ENCODE peak calls at places on chromosomes 2 and 18, in four cellular contexts. X is transverse colon, C is A549, F is right lobe of liver. K is an unnamed sample.
A peak's percentile ranks its signal among the peaks of the same experiment; 100 is the strongest.

GRCh38 chr2:6866239-6866745 is 585 bp upstream of the CMPK2 start:
- DNase-seq in C (peak; percentile 56), F (no peak), X (peak; percentile 42), K (no peak)

GRCh38 chr2:54107903-54108615 is 7.4 kb upstream of the ACYP2 start:
- DNase-seq in X (no peak), F (no peak), C (no peak), K (no peak)

GRCh38 chr2:237731663-237732062 is 66.9 kb upstream of the RBM44 start:
- DNase-seq in F (no peak), C (peak; percentile 74), X (no peak), K (no peak)

GRCh38 chr2:148253716-148254115 is 232.8 kb downstream of the MBD5 start:
- DNase-seq in C (peak; percentile 39), F (no peak), X (no peak), K (no peak)

GRCh38 chr18:6994053-6994452 is 123.5 kb downstream of the LAMA1 start:
- DNase-seq in F (no peak), X (no peak), C (no peak), K (no peak)

GRCh38 chr2:234245945-234246344 is 195.4 kb downstream of the SPP2 start:
- DNase-seq in F (no peak), C (peak; percentile 79), X (no peak), K (no peak)

GRCh38 chr2:120433816-120434290 is 87.9 kb downstream of the INHBB start:
- DNase-seq in C (no peak), F (no peak), X (no peak), K (no peak)

GRCh38 chr2:230908595-230909191 is 16.3 kb downstream of the GPR55 start:
- DNase-seq in F (peak; percentile 26), X (peak; percentile 53), C (peak; percentile 58), K (no peak)

GRCh38 chr18:55076643-55077218 is 117.5 kb upstream of the CCDC68 start:
- DNase-seq in F (no peak), X (no peak), C (no peak), K (no peak)

GRCh38 chr2:160224060-160224459 is 24.0 kb upstream of the ITGB6 start:
- DNase-seq in F (no peak), C (peak; percentile 92), X (no peak), K (peak; percentile 43)

GRCh38 chr18:63820694-63821093 is 45.5 kb downstream of the SERPINB7 start:
- DNase-seq in F (no peak), X (no peak), C (no peak), K (no peak)

GRCh38 chr18:63819780-63820179 is 44.6 kb downstream of the SERPINB7 start:
- DNase-seq in F (no peak), X (no peak), C (no peak), K (no peak)

GRCh38 chr18:63823516-63824219 is 48.5 kb downstream of the SERPINB7 start:
- DNase-seq in F (no peak), C (no peak), X (peak; percentile 20), K (no peak)

GRCh38 chr18:63828120-63828519 is 52.9 kb downstream of the SERPINB7 start:
- DNase-seq in X (no peak), F (no peak), C (no peak), K (no peak)

DNA sequence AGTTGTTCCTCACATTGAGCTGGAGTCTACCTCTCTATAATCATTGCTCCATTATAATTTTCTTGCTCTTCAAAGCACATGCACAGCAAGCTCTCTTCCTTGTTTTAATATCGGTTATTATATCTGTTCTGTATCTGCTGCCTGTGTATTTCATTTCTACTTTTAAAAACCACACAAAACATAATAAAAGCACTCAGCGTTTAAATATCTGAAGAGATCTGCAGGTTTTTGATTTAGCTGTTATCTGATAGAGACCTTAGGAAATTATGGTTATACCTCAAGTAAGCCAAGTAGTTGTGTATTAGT is 49.0 kb downstream of the SERPINB7 start:
- DNase-seq in X (no peak), F (no peak), C (no peak), K (no peak)
- TF ChIP-seq CTCF in X (no peak), F (no peak), C (no peak), K (no peak)

GRCh38 chr2:48721158-48721557 is 34.4 kb downstream of the LHCGR start:
- DNase-seq in F (no peak), C (no peak), X (no peak), K (no peak)
- H3K4me3 ChIP-seq in F (no peak overlapping the region), C (no peak overlapping the region), X (no peak overlapping the region), K (no peak overlapping the region)

GRCh38 chr2:76953733-76954347 is 568.3 kb downstream of the LRRTM4 start:
- DNase-seq in F (no peak), X (peak; percentile 10), C (peak; percentile 56), K (peak; percentile 0)
- TF ChIP-seq CTCF in F (peak; percentile 82), X (peak; percentile 48), C (peak; percentile 22), K (peak; percentile 68)

GRCh38 chr2:23073041-23073440 is 311.9 kb upstream of the KLHL29 start:
- DNase-seq in X (no peak), F (no peak), C (no peak), K (no peak)
- H3K4me3 ChIP-seq in X (no peak overlapping the region), F (no peak overlapping the region), C (no peak overlapping the region), K (no peak overlapping the region)

DNA sequence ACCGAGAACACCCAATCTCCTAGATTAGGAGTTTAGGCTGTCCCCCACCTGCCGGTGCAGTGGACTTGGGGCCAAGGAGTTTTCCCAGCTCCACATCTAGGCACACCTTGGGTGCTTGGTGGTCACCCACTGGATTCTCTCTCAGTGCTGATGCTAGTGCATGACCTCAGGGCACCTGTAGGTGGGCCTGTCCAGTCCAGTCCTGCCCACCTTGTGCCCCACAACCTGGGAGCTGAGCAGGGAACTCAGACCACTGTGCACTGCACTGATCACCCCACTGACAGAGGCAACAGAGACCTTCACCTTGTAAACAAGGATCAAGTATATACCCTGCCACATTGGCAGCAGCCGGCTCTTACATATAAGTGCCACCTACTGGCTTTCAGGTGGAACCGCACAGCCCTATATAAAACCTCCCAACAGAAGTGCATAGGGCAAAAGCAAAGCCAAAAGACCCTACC is 12.7 kb upstream of the CDH19 start:
- DNase-seq in C (peak; percentile 23), F (no peak), X (no peak), K (no peak)
- TF ChIP-seq CTCF in C (peak; percentile 13), F (peak; percentile 41), X (peak; percentile 16), K (peak; percentile 60)

GRCh38 chr18:5542393-5543035 is 1.3 kb downstream of the EPB41L3 start:
- DNase-seq in F (peak; percentile 53), X (peak; percentile 29), C (no peak), K (no peak)
- H3K4me3 ChIP-seq in F (peak overlapping the region; percentile 16), X (peak overlapping the region; percentile 61), C (peak overlapping the region; percentile 37), K (no peak overlapping the region)

GRCh38 chr2:33131820-33132219 is 185.1 kb downstream of the LTBP1 start:
- DNase-seq in F (no peak), X (no peak), C (no peak), K (no peak)
- TF ChIP-seq CTCF in F (no peak), X (no peak), C (no peak), K (no peak)

GRCh38 chr18:31723639-31723997 is 37.1 kb downstream of the SLC25A52 start:
- DNase-seq in X (no peak), F (no peak), C (no peak), K (no peak)

GRCh38 chr18:31721596-31721995 is 37.2 kb upstream of the B4GALT6 start:
- DNase-seq in X (no peak), F (no peak), C (no peak), K (no peak)

GRCh38 chr18:31720867-31721266 is 36.5 kb upstream of the B4GALT6 start:
- DNase-seq in C (no peak), F (no peak), X (no peak), K (no peak)

GRCh38 chr18:31722369-31722957 is 38.1 kb upstream of the B4GALT6 start:
- DNase-seq in F (peak; percentile 67), C (peak; percentile 69), X (peak; percentile 86), K (peak; percentile 58)

GRCh38 chr18:31723998-31724711 is 36.5 kb downstream of the SLC25A52 start:
- DNase-seq in X (peak; percentile 10), F (peak; percentile 86), C (no peak), K (no peak)
- H3K4me3 ChIP-seq in X (peak overlapping the region; percentile 45), F (peak overlapping the region; percentile 44), C (no peak overlapping the region), K (peak overlapping the region; percentile 56)

GRCh38 chr2:101329026-101329425 is 20.5 kb upstream of the RNF149 start:
- DNase-seq in F (no peak), X (no peak), C (no peak), K (no peak)

GRCh38 chr2:101330253-101330921 is 21.9 kb upstream of the RNF149 start:
- DNase-seq in C (no peak), F (no peak), X (peak; percentile 68), K (no peak)

GRCh38 chr2:101331202-101331601 is 22.7 kb upstream of the RNF149 start:
- DNase-seq in X (no peak), F (no peak), C (no peak), K (no peak)

GRCh38 chr2:101328474-101329007 is 20.0 kb upstream of the RNF149 start:
- DNase-seq in F (no peak), C (no peak), X (peak; percentile 25), K (no peak)

DNA sequence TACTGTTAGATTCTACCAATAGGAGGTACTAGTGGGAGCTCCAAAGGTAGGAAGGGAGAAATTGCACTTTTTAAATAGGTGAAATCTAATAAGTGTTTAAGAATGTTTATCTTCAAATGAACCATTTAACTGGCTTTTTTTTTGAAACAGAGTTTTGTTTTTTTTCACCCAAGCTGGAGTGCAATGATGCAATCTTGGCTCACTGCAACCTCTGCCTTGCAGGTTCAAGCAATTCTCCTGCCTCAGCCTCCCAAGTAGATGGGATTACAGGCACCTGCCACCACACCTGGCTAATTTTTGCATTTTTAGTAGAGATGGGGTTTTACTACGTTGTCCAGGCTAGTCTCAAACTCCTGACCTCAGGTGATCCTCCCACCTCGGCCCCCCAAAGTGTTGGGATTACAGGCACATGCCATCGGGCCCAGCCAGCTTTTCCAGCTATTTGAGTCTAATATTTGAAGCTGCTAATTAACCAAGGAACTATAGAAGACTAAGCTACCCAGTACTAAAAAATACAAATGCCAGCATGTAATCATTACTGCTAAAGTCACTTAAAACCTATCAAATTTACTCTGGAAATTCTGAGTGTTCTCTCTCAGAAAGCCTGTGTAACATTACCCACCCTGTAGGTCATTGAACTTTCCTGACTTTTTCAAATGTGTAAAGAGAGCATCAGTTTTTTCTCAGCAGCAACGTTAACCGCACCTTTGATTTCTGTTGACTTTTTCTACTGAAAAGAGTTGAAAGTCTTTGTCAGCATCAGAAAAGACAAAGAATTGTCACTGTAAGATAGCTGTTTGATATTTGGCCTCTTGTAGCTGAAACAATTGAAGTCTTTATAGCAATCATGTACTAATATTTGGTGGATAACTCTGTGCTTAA is 24.6 kb upstream of the RNF149 start:
- DNase-seq in F (no peak), C (no peak), X (no peak), K (no peak)
- TF ChIP-seq CTCF in F (no peak), C (no peak), X (no peak), K (no peak)

K was measured in GM12864.